ENCODE peak calls at places on chromosomes 13 and 19, in four cellular contexts. One of them, this sample, is unnamed.

GRCh38 chr13:71115301-71115700 is 751.7 kb downstream of the DACH1 start:
- DNase-seq in astrocyte of the hippocampus: peak; percentile 67
- DNase-seq in naive B cell: no peak
- DNase-seq in fibroblast of mammary gland: no peak
- DNase-seq in this sample: no peak

GRCh38 chr13:41564046-41564445 is 106.7 kb downstream of the RGCC start:
- DNase-seq in astrocyte of the hippocampus: no peak
- DNase-seq in naive B cell: no peak
- DNase-seq in fibroblast of mammary gland: no peak
- DNase-seq in this sample: no peak

GRCh38 chr19:19719798-19720197 is 13.1 kb downstream of the ZNF14 start:
- DNase-seq in astrocyte of the hippocampus: no peak
- DNase-seq in fibroblast of mammary gland: no peak
- DNase-seq in naive B cell: no peak
- DNase-seq in this sample: no peak

GRCh38 chr19:53993448-53993847 is 2.0 kb downstream of the CACNG6 start:
- DNase-seq in fibroblast of mammary gland: no peak
- DNase-seq in naive B cell: no peak
- DNase-seq in astrocyte of the hippocampus: no peak
- DNase-seq in this sample: no peak

GRCh38 chr19:28482221-28482620 is 730.7 kb downstream of the UQCRFS1 start:
- DNase-seq in astrocyte of the hippocampus: peak; percentile 17
- DNase-seq in fibroblast of mammary gland: no peak
- DNase-seq in naive B cell: no peak
- DNase-seq in this sample: no peak

GRCh38 chr13:98796798-98797197 is 44.3 kb upstream of the SLC15A1 start:
- DNase-seq in astrocyte of the hippocampus: no peak
- DNase-seq in naive B cell: no peak
- DNase-seq in fibroblast of mammary gland: no peak
- DNase-seq in this sample: no peak

GRCh38 chr19:52600639-52601024 is 30.5 kb downstream of the ZNF701 start:
- DNase-seq in fibroblast of mammary gland: no peak
- DNase-seq in astrocyte of the hippocampus: no peak
- DNase-seq in naive B cell: no peak
- DNase-seq in this sample: no peak

GRCh38 chr19:8352134-8352827 is 9.2 kb upstream of the KANK3 start:
- DNase-seq in fibroblast of mammary gland: no peak
- DNase-seq in naive B cell: no peak
- DNase-seq in astrocyte of the hippocampus: peak; percentile 34
- DNase-seq in this sample: peak; percentile 47

GRCh38 chr19:6481541-6482342 is at the start of gene DENND1C:
- DNase-seq in fibroblast of mammary gland: no peak
- DNase-seq in naive B cell: peak; percentile 69
- DNase-seq in astrocyte of the hippocampus: no peak
- DNase-seq in this sample: peak; percentile 18

GRCh38 chr19:6696239-6696820 is 24.1 kb downstream of the C3 start:
- DNase-seq in fibroblast of mammary gland: no peak
- DNase-seq in astrocyte of the hippocampus: no peak
- DNase-seq in naive B cell: no peak
- DNase-seq in this sample: no peak

GRCh38 chr19:47411101-47411500 is 8.2 kb downstream of the MEIS3 start:
- DNase-seq in naive B cell: no peak
- DNase-seq in astrocyte of the hippocampus: no peak
- DNase-seq in fibroblast of mammary gland: no peak
- DNase-seq in this sample: peak; percentile 29

GRCh38 chr13:108859202-108860012 is 230.0 kb downstream of the MYO16 start:
- DNase-seq in astrocyte of the hippocampus: peak; percentile 61
- DNase-seq in fibroblast of mammary gland: peak; percentile 59
- DNase-seq in naive B cell: no peak
- DNase-seq in this sample: peak; percentile 90

GRCh38 chr13:51721485-51721884 is 82.5 kb downstream of the DHRS12 start:
- DNase-seq in fibroblast of mammary gland: no peak
- DNase-seq in astrocyte of the hippocampus: peak; percentile 14
- DNase-seq in naive B cell: no peak
- DNase-seq in this sample: no peak

GRCh38 chr19:55301459-55302331 is 17.9 kb downstream of the BRSK1 start:
- DNase-seq in fibroblast of mammary gland: peak; percentile 68
- DNase-seq in astrocyte of the hippocampus: peak; percentile 90
- DNase-seq in naive B cell: peak; percentile 91
- DNase-seq in this sample: peak; percentile 75

GRCh38 chr13:51643114-51643881 is 59.0 kb downstream of the WDFY2 start:
- DNase-seq in fibroblast of mammary gland: peak; percentile 97
- DNase-seq in astrocyte of the hippocampus: peak; percentile 71
- DNase-seq in naive B cell: no peak
- DNase-seq in this sample: peak; percentile 99

GRCh38 chr19:3106509-3107141 is 12.5 kb downstream of the GNA11 start:
- DNase-seq in naive B cell: no peak
- DNase-seq in astrocyte of the hippocampus: no peak
- DNase-seq in fibroblast of mammary gland: no peak
- DNase-seq in this sample: no peak

GRCh38 chr19:11091343-11092153 is 2.3 kb downstream of the LDLR start:
- DNase-seq in fibroblast of mammary gland: peak; percentile 86
- DNase-seq in astrocyte of the hippocampus: peak; percentile 97
- DNase-seq in naive B cell: no peak
- DNase-seq in this sample: peak; percentile 96

GRCh38 chr13:48251616-48252081 is 18.6 kb downstream of the ITM2B start:
- DNase-seq in astrocyte of the hippocampus: no peak
- DNase-seq in naive B cell: no peak
- DNase-seq in fibroblast of mammary gland: peak; percentile 70
- DNase-seq in this sample: peak; percentile 33

GRCh38 chr13:59877933-59878332 is 285.8 kb downstream of the DIAPH3 start:
- DNase-seq in fibroblast of mammary gland: peak; percentile 66
- DNase-seq in naive B cell: no peak
- DNase-seq in astrocyte of the hippocampus: no peak
- DNase-seq in this sample: peak; percentile 53

GRCh38 chr19:46962030-46962570 is 57.5 kb upstream of the NPAS1 start:
- DNase-seq in naive B cell: no peak
- DNase-seq in fibroblast of mammary gland: no peak
- DNase-seq in astrocyte of the hippocampus: no peak
- DNase-seq in this sample: peak; percentile 44

GRCh38 chr19:16868423-16869130 is 20.2 kb upstream of the F2RL3 start:
- DNase-seq in naive B cell: no peak
- DNase-seq in astrocyte of the hippocampus: no peak
- DNase-seq in fibroblast of mammary gland: no peak
- DNase-seq in this sample: no peak

GRCh38 chr19:11887618-11888531 is at the start of gene ZNF69:
- DNase-seq in astrocyte of the hippocampus: peak; percentile 95
- DNase-seq in fibroblast of mammary gland: peak; percentile 37
- DNase-seq in naive B cell: peak; percentile 48
- DNase-seq in this sample: peak; percentile 87

GRCh38 chr19:47681388-47681787 is 31.8 kb upstream of the EHD2 start:
- DNase-seq in fibroblast of mammary gland: no peak
- DNase-seq in astrocyte of the hippocampus: no peak
- DNase-seq in naive B cell: no peak
- DNase-seq in this sample: no peak

GRCh38 chr13:33080962-33081655 is 64.9 kb downstream of the KL start:
- DNase-seq in astrocyte of the hippocampus: no peak
- DNase-seq in fibroblast of mammary gland: peak; percentile 71
- DNase-seq in naive B cell: no peak
- DNase-seq in this sample: no peak

GRCh38 chr13:82088781-82089180 is 1747.9 kb upstream of the SPRY2 start:
- DNase-seq in astrocyte of the hippocampus: no peak
- DNase-seq in fibroblast of mammary gland: no peak
- DNase-seq in naive B cell: no peak
- DNase-seq in this sample: no peak

GRCh38 chr19:38430931-38431330 is 2.6 kb upstream of the RYR1 start:
- DNase-seq in naive B cell: no peak
- DNase-seq in fibroblast of mammary gland: no peak
- DNase-seq in astrocyte of the hippocampus: no peak
- DNase-seq in this sample: no peak